ENCODE peak calls at places on chromosomes 7 and 10, in ten cellular contexts. One of them, this sample, is unnamed.

GRCh38 chr7:151251926-151252835 is 3.7 kb upstream of the SMARCD3 start:
- DNase-seq in endothelial cell: peak
- DNase-seq in OCI-LY7: no peak
- DNase-seq in tibial artery: peak
- DNase-seq in GM13977: no peak
- DNase-seq in ovary: peak
- DNase-seq in osteocyte: peak
- DNase-seq in hepatocyte: peak
- DNase-seq in psoas muscle: peak
- DNase-seq in heart left ventricle: peak
- DNase-seq in this sample: no peak

GRCh38 chr7:47474937-47475879 is 106.7 kb downstream of the TNS3 start:
- DNase-seq in endothelial cell: no peak
- DNase-seq in OCI-LY7: peak
- DNase-seq in tibial artery: peak
- DNase-seq in GM13977: peak
- DNase-seq in ovary: peak
- DNase-seq in osteocyte: peak
- DNase-seq in hepatocyte: peak
- DNase-seq in psoas muscle: peak
- DNase-seq in heart left ventricle: peak
- DNase-seq in this sample: peak

GRCh38 chr7:74606101-74606908 is 51.2 kb upstream of the GTF2I start:
- DNase-seq in endothelial cell: peak
- DNase-seq in OCI-LY7: peak
- DNase-seq in tibial artery: no peak
- DNase-seq in GM13977: peak
- DNase-seq in ovary: no peak
- DNase-seq in osteocyte: no peak
- DNase-seq in hepatocyte: peak
- DNase-seq in psoas muscle: peak
- DNase-seq in heart left ventricle: peak
- DNase-seq in this sample: peak

GRCh38 chr7:44618754-44619153 is 12.3 kb downstream of the OGDH start:
- DNase-seq in endothelial cell: no peak
- DNase-seq in OCI-LY7: no peak
- DNase-seq in tibial artery: no peak
- DNase-seq in GM13977: no peak
- DNase-seq in ovary: no peak
- DNase-seq in osteocyte: no peak
- DNase-seq in hepatocyte: peak
- DNase-seq in psoas muscle: no peak
- DNase-seq in heart left ventricle: no peak
- DNase-seq in this sample: peak

GRCh38 chr7:3043544-3044395 is at the start of gene CARD11:
- DNase-seq in endothelial cell: no peak
- DNase-seq in OCI-LY7: peak
- DNase-seq in tibial artery: no peak
- DNase-seq in GM13977: peak
- DNase-seq in ovary: no peak
- DNase-seq in osteocyte: no peak
- DNase-seq in hepatocyte: peak
- DNase-seq in psoas muscle: no peak
- DNase-seq in heart left ventricle: no peak
- DNase-seq in this sample: peak

GRCh38 chr10:124211921-124212320 is 118.5 kb upstream of the CHST15 start:
- DNase-seq in endothelial cell: no peak
- DNase-seq in OCI-LY7: no peak
- DNase-seq in tibial artery: no peak
- DNase-seq in GM13977: no peak
- DNase-seq in ovary: no peak
- DNase-seq in osteocyte: peak
- DNase-seq in hepatocyte: no peak
- DNase-seq in psoas muscle: no peak
- DNase-seq in heart left ventricle: no peak
- DNase-seq in this sample: no peak

GRCh38 chr10:119657725-119658124 is 6.5 kb downstream of the BAG3 start:
- DNase-seq in endothelial cell: no peak
- DNase-seq in OCI-LY7: no peak
- DNase-seq in tibial artery: no peak
- DNase-seq in GM13977: no peak
- DNase-seq in ovary: no peak
- DNase-seq in osteocyte: no peak
- DNase-seq in hepatocyte: peak
- DNase-seq in psoas muscle: no peak
- DNase-seq in heart left ventricle: no peak
- DNase-seq in this sample: no peak

GRCh38 chr7:2173184-2173827 is 59.4 kb downstream of the MAD1L1 start:
- DNase-seq in endothelial cell: no peak
- DNase-seq in OCI-LY7: no peak
- DNase-seq in tibial artery: no peak
- DNase-seq in GM13977: peak
- DNase-seq in ovary: no peak
- DNase-seq in osteocyte: no peak
- DNase-seq in hepatocyte: no peak
- DNase-seq in psoas muscle: no peak
- DNase-seq in heart left ventricle: no peak
- DNase-seq in this sample: no peak

GRCh38 chr10:42646692-42647640 is 8.6 kb upstream of the ZNF33B start:
- DNase-seq in endothelial cell: no peak
- DNase-seq in OCI-LY7: no peak
- DNase-seq in tibial artery: no peak
- DNase-seq in GM13977: no peak
- DNase-seq in ovary: no peak
- DNase-seq in osteocyte: no peak
- DNase-seq in hepatocyte: peak
- DNase-seq in psoas muscle: no peak
- DNase-seq in heart left ventricle: no peak
- DNase-seq in this sample: no peak

GRCh38 chr10:5575144-5575481 is 50.4 kb downstream of the CALML3 start:
- DNase-seq in endothelial cell: no peak
- DNase-seq in OCI-LY7: no peak
- DNase-seq in tibial artery: no peak
- DNase-seq in GM13977: no peak
- DNase-seq in ovary: no peak
- DNase-seq in osteocyte: no peak
- DNase-seq in hepatocyte: no peak
- DNase-seq in psoas muscle: no peak
- DNase-seq in heart left ventricle: no peak
- DNase-seq in this sample: no peak

DNA sequence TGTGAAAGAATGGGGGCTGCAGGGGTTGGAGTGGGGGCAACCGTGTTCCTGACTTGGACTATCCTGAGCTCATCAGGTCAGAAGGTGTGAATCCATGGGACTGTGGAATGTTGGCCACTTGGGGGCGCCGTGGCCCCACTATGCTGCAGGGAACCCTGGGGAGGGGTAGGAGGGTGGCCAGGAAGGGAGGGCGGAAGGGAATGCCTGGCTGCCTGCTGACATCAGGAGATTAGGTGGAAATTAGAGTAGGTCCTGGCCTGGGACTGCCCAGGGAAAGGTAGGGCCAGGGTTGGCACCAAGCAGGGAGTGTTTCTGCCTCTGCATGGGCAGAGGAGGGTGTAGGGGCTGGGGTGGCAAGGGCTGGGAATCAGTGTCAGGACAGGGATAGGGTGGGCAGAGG is 65.8 kb upstream of the PRSS58 start:
- DNase-seq in endothelial cell: peak
- DNase-seq in OCI-LY7: peak
- DNase-seq in tibial artery: no peak
- DNase-seq in GM13977: no peak
- DNase-seq in ovary: no peak
- DNase-seq in osteocyte: no peak
- DNase-seq in hepatocyte: peak
- DNase-seq in psoas muscle: peak
- DNase-seq in heart left ventricle: no peak
- DNase-seq in this sample: peak
- TF ChIP-seq CTCF in endothelial cell: peak
- TF ChIP-seq CTCF in OCI-LY7: peak
- TF ChIP-seq CTCF in tibial artery: no peak
- TF ChIP-seq CTCF in GM13977: peak
- TF ChIP-seq CTCF in ovary: no peak
- TF ChIP-seq CTCF in osteocyte: peak
- TF ChIP-seq CTCF in hepatocyte: peak
- TF ChIP-seq CTCF in psoas muscle: peak
- TF ChIP-seq CTCF in heart left ventricle: no peak
- TF ChIP-seq CTCF in this sample: peak

DNA sequence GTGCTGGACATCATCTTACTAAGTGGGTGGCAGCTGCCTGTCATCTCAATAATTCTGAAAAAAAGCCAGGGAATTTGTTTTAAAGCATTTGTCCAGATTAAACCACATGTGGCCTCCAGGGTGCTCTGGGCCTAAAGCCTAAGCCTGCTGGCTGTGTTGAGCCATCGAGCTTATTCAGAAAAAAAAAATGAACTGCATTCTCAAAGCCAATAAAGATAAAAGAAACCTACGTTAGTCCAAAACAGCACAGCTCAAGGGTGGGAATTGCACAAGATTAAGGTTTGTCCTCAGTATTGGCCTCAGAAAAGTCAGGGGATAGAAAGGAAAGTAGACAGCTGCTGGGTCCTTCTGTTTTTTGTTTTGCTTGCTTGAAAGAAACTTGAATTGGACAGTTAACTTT is 22.6 kb upstream of the PRTFDC1 start:
- DNase-seq in endothelial cell: no peak
- DNase-seq in OCI-LY7: no peak
- DNase-seq in tibial artery: peak
- DNase-seq in GM13977: no peak
- DNase-seq in ovary: peak
- DNase-seq in osteocyte: no peak
- DNase-seq in hepatocyte: peak
- DNase-seq in psoas muscle: peak
- DNase-seq in heart left ventricle: peak
- DNase-seq in this sample: no peak
- TF ChIP-seq CTCF in endothelial cell: no peak
- TF ChIP-seq CTCF in OCI-LY7: no peak
- TF ChIP-seq CTCF in tibial artery: peak
- TF ChIP-seq CTCF in GM13977: no peak
- TF ChIP-seq CTCF in ovary: no peak
- TF ChIP-seq CTCF in osteocyte: no peak
- TF ChIP-seq CTCF in hepatocyte: no peak
- TF ChIP-seq CTCF in psoas muscle: no peak
- TF ChIP-seq CTCF in heart left ventricle: no peak
- TF ChIP-seq CTCF in this sample: no peak

GRCh38 chr10:126224967-126225671 is 163.2 kb downstream of the ADAM12 start:
- DNase-seq in endothelial cell: no peak
- DNase-seq in OCI-LY7: no peak
- DNase-seq in tibial artery: no peak
- DNase-seq in GM13977: no peak
- DNase-seq in ovary: no peak
- DNase-seq in osteocyte: no peak
- DNase-seq in hepatocyte: no peak
- DNase-seq in psoas muscle: no peak
- DNase-seq in heart left ventricle: no peak
- DNase-seq in this sample: no peak
- TF ChIP-seq CTCF in endothelial cell: no peak
- TF ChIP-seq CTCF in OCI-LY7: no peak
- TF ChIP-seq CTCF in tibial artery: no peak
- TF ChIP-seq CTCF in GM13977: no peak
- TF ChIP-seq CTCF in ovary: no peak
- TF ChIP-seq CTCF in osteocyte: no peak
- TF ChIP-seq CTCF in hepatocyte: no peak
- TF ChIP-seq CTCF in psoas muscle: no peak
- TF ChIP-seq CTCF in heart left ventricle: no peak
- TF ChIP-seq CTCF in this sample: no peak

GRCh38 chr7:4468320-4469102 is 213.6 kb upstream of the FOXK1 start:
- DNase-seq in endothelial cell: no peak
- DNase-seq in OCI-LY7: no peak
- DNase-seq in tibial artery: no peak
- DNase-seq in GM13977: no peak
- DNase-seq in ovary: no peak
- DNase-seq in osteocyte: no peak
- DNase-seq in hepatocyte: no peak
- DNase-seq in psoas muscle: no peak
- DNase-seq in heart left ventricle: no peak
- DNase-seq in this sample: no peak

GRCh38 chr7:4470246-4470645 is 211.8 kb upstream of the FOXK1 start:
- DNase-seq in endothelial cell: no peak
- DNase-seq in OCI-LY7: no peak
- DNase-seq in tibial artery: no peak
- DNase-seq in GM13977: no peak
- DNase-seq in ovary: no peak
- DNase-seq in osteocyte: no peak
- DNase-seq in hepatocyte: peak
- DNase-seq in psoas muscle: no peak
- DNase-seq in heart left ventricle: no peak
- DNase-seq in this sample: no peak

DNA sequence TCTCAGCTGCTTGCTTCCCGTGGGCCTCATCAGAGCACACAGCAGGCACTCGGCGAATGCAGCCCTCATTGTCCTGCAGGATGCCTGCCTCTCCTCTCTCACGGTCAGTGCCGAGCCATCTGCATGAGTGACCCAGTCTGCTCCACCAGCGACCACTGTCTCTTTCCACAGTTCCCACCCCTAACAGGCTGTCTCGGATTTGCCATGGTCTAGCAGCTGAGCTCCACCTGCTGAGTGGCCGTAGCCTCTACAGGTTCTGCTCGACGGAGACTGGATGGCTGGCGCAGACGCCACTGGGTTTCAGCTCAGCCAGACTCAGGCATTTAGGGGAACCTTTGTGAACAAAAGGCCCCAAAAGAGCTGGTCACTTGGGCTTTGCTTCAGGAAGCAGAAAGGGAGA is 209.4 kb upstream of the FOXK1 start:
- DNase-seq in endothelial cell: no peak
- DNase-seq in OCI-LY7: no peak
- DNase-seq in tibial artery: no peak
- DNase-seq in GM13977: no peak
- DNase-seq in ovary: no peak
- DNase-seq in osteocyte: no peak
- DNase-seq in hepatocyte: peak
- DNase-seq in psoas muscle: no peak
- DNase-seq in heart left ventricle: no peak
- DNase-seq in this sample: no peak
- TF ChIP-seq CTCF in endothelial cell: no peak
- TF ChIP-seq CTCF in OCI-LY7: no peak
- TF ChIP-seq CTCF in tibial artery: no peak
- TF ChIP-seq CTCF in GM13977: no peak
- TF ChIP-seq CTCF in ovary: no peak
- TF ChIP-seq CTCF in osteocyte: no peak
- TF ChIP-seq CTCF in hepatocyte: peak
- TF ChIP-seq CTCF in psoas muscle: no peak
- TF ChIP-seq CTCF in heart left ventricle: no peak
- TF ChIP-seq CTCF in this sample: no peak

This sample was measured in GM12865.